ENCODE peak calls at places on chromosomes 4 and X, in eight cellular contexts. N is brain microvascular endothelial cell; A is Karpas-422; I is activated naive CD8-positive, alpha-beta T cell treated with anti-CD3 and anti-CD28 coated beads for 36 hours; B is effector memory CD8-positive, alpha-beta T cell; T is T1000; S is activated CD4-positive, alpha-beta T cell treated with anti-CD3 and anti-CD28 coated beads for 1 hour; Y is endothelial cell. D is an unnamed sample.

GRCh38 chr4:11497212-11497806 is 68.6 kb upstream of the HS3ST1 start:
- DNase-seq in Y (no peak), B (no peak), N (no peak), T (no peak), S (no peak), A (no peak), I (no peak), D (no peak)

GRCh38 chr4:184163813-184164212 is 53.9 kb downstream of the ENPP6 start:
- DNase-seq in A (peak), S (no peak), N (peak), T (no peak), Y (peak), B (no peak), I (peak), D (peak)

GRCh38 chrX:101265869-101266428 is 25.2 kb downstream of the TAF7L start:
- DNase-seq in A (no peak), S (no peak), T (peak), B (no peak), I (no peak), Y (no peak), N (peak), D (peak)

GRCh38 chrX:107775734-107776511 is at the start of gene TSC22D3:
- DNase-seq in Y (peak), I (peak), A (peak), T (peak), S (peak), B (peak), N (peak), D (peak)

GRCh38 chr4:79651516-79651915 is 243.5 kb upstream of the GK2 start:
- DNase-seq in A (no peak), Y (no peak), T (no peak), B (no peak), I (no peak), N (peak), S (no peak), D (peak)

GRCh38 chr4:147160908-147161513 is 215.3 kb upstream of the TTC29 start:
- DNase-seq in I (no peak), S (no peak), N (peak), A (peak), T (no peak), B (no peak), Y (peak), D (peak)

GRCh38 chrX:39960219-39960618 is 137.5 kb downstream of the BCOR start:
- DNase-seq in Y (no peak), S (no peak), A (no peak), T (no peak), N (no peak), I (no peak), B (no peak), D (no peak)

GRCh38 chr4:19254476-19254875 is 997.2 kb upstream of the SLIT2 start:
- DNase-seq in N (peak), T (no peak), A (no peak), I (no peak), Y (no peak), S (no peak), B (no peak), D (peak)